ENCODE peak calls at places on chromosomes 6 and 20, in five cellular contexts. N is choroid plexus epithelial cell; L is foreskin fibroblast; M is heart right ventricle; Q is CD4-positive, CD25-positive, alpha-beta regulatory T cell. R is an unnamed sample.

GRCh38 chr20:2539341-2539740 is 3.0 kb downstream of the TMC2 start:
- DNase-seq in N (no peak), L (no peak), M (no peak), Q (no peak), R (no peak)

GRCh38 chr6:136846046-136846445 is 23.7 kb downstream of the PEX7 start:
- DNase-seq in N (peak; percentile 88), L (peak; percentile 39), M (no peak), Q (no peak), R (no peak)

GRCh38 chr6:112144145-112144926 is 56.9 kb downstream of the FAM229B start:
- DNase-seq in N (peak; percentile 26), L (peak; percentile 47), M (no peak), Q (no peak), R (no peak)

GRCh38 chr20:17612287-17612974 is 42.6 kb downstream of the DSTN start:
- DNase-seq in N (peak; percentile 87), L (peak; percentile 67), M (no peak), Q (no peak), R (peak; percentile 53)

GRCh38 chr6:159654483-159655098 is 38.5 kb downstream of the SOD2 start:
- DNase-seq in N (peak; percentile 79), L (peak; percentile 20), M (no peak), Q (no peak), R (no peak)

GRCh38 chr6:884570-884969 is 191.6 kb upstream of the EXOC2 start:
- DNase-seq in N (no peak), L (no peak), M (no peak), Q (no peak), R (no peak)

GRCh38 chr6:20997143-20997792 is 463.0 kb downstream of the CDKAL1 start:
- DNase-seq in N (peak; percentile 34), L (no peak), M (no peak), Q (no peak), R (no peak)

GRCh38 chr6:36197739-36198221 is 1.2 kb downstream of the BRPF3 start:
- DNase-seq in N (no peak), L (no peak), M (no peak), Q (peak; percentile 4), R (peak; percentile 66)

GRCh38 chr20:20317195-20318113 is 50.5 kb upstream of the INSM1 start:
- DNase-seq in N (no peak), L (no peak), M (no peak), Q (no peak), R (no peak)

GRCh38 chr6:151044465-151045441 is 179.3 kb downstream of the MTHFD1L start:
- DNase-seq in N (peak; percentile 95), L (peak; percentile 28), M (peak; percentile 26), Q (no peak), R (peak; percentile 52)

GRCh38 chr20:59933849-59934585 is 580 bp upstream of the SYCP2 start:
- DNase-seq in N (peak; percentile 69), L (peak; percentile 63), M (peak; percentile 86), Q (peak; percentile 64), R (peak; percentile 84)

GRCh38 chr6:37602360-37602759 is 95.3 kb downstream of the MDGA1 start:
- DNase-seq in N (no peak), L (no peak), M (no peak), Q (no peak), R (no peak)

GRCh38 chr20:4090756-4091331 is 75.5 kb upstream of the RNF24 start:
- DNase-seq in N (peak; percentile 67), L (peak; percentile 65), M (no peak), Q (no peak), R (no peak)

GRCh38 chr6:159966339-159966738 is 2.5 kb upstream of the IGF2R start:
- DNase-seq in N (no peak), L (no peak), M (no peak), Q (no peak), R (no peak)

GRCh38 chr20:37976862-37977261 is 56.4 kb downstream of the TTI1 start:
- DNase-seq in N (no peak), L (no peak), M (no peak), Q (no peak), R (no peak)
- H3K4me3 ChIP-seq in N (no peak overlapping the region), L (no peak overlapping the region), M (no peak overlapping the region), Q (no peak overlapping the region), R (no peak overlapping the region)

DNA sequence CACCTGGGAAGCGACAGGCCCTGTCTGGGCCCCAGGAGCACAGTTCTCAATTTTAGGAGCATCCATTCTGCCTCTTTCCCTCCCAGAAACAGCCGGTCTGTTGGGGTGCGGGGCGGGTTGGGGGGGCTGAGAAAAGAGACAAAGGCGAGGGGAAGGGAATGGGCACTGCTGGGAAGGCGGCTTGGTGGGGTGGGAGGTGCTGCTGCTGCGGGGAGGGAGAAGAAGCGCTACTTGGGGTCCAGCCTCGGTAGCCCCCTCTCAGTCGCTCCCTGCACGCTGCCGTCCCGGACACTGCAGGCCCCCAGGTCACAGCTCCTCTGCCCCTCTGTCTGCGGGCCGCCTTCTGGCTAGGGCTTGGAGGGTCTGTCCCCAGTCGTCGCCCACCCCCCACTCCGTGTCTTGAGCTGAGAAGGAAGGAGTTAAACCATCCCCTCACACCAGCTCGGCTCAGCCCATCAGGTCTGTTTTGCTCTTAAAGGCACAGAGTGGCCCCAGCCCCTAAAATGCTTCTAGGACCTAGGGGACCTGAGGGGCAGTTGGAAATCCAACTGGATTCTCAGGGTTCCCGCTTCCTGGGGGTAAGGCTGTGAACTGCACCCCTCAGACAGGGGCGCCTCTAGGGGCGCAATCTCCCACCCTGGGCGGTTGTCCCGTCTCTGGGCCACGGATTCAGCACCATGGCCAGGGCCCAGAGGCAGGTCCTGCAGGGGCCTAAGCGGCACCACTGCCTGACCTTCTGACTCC is 740 bp downstream of the GDAP1L1 start:
- DNase-seq in N (peak; percentile 32), L (peak; percentile 6), M (peak; percentile 40), Q (no peak), R (no peak)
- H3K4me3 ChIP-seq in N (no peak overlapping the region), L (no peak overlapping the region), M (peak overlapping the region; percentile 35), Q (no peak overlapping the region), R (no peak overlapping the region)

DNA sequence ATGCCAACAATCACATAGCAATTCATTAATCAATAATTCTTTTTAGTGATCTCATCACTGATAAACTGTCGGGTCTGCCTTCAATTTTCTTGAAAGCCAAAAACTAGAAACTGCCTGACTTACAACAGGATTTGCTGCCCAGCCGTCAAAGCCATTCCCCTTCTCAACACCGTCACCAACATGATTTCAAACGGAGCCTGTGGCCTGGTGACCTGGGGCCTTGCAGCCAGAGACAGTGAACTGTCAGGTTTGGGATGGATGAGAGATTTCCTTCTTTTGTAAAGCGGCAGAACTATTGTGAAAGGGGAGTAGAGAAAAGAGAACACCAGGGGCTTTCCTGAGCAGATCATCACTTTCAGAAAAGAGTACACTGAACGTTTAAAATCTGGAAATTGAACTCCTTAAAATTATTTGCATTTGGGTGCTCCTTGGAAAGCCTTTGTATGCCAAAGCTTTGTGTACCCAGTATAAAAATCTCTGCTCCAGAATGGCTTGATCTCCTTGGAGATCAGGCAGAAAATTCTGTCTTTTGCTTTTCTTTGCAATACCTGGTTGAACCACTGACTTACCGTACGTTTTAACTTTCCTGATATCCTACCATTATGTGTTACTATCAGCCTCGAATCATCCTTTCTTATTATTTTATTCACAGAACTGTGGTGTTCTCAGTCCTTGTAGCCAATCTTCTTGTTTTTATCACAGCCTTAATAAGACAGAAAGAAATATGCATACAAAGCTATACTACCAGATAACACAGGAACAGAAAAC is 125.2 kb downstream of the PACRG start:
- DNase-seq in N (no peak), L (no peak), M (no peak), Q (no peak), R (no peak)
- H3K4me3 ChIP-seq in N (no peak overlapping the region), L (no peak overlapping the region), M (no peak overlapping the region), Q (no peak overlapping the region), R (no peak overlapping the region)

DNA sequence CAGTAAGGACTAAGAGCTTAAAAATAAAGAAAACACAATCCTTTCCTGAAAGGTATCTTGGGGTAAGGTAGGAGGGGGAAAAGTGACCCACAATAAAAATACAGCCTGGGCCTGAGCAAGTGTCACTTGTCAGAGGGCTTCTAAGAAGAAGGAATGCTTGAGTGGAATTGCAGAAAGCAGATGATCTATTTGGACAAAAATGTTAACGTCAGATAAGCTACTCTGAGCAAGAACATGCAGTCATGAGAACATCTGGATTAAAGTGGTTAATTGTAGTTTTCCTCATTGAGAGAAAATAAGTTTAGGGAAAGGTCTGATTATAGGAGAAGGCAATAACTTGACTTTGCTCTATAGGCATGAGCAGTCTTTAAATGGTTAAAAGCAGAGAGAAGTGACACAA is 581.9 kb downstream of the HTR1B start:
- DNase-seq in N (no peak), L (no peak), M (no peak), Q (no peak), R (no peak)
- H3K4me3 ChIP-seq in N (no peak overlapping the region), L (no peak overlapping the region), M (no peak overlapping the region), Q (no peak overlapping the region), R (no peak overlapping the region)

DNA sequence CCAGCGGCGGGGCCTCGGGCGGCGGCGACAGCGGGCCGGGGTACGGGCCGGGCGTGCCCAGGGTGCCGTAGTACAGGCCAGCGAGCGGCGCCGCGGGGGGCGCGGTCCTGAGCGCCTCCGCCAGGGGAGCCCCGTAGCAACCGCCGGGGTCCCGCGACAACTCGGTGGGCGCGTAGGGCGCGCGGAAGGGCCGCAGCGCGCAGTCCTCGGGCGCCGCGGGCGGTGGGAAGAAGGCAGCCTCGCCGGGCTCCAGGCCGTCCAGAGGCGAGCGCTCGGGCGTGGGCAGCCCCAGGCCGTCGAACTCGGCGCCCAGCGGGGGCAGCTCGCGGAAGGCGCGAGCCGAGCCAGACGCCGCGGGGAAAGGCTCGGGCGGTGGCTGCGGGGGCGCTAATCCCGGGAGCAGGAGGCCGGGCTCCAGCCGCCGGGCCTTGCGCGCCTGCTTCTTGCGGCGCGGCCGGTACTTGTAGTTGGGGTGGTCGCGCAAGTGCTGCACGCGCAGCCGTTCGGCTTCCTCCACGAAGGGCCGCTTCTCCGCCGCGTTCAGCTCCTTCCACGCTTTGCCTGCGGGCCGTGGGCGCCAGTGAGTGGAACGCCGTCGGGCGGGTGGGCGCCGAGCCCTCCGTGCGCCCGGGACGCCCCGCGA is 916 bp downstream of the SOX18 start:
- DNase-seq in N (no peak), L (no peak), M (no peak), Q (no peak), R (no peak)
- H3K4me3 ChIP-seq in N (no peak overlapping the region), L (no peak overlapping the region), M (peak overlapping the region; percentile 66), Q (no peak overlapping the region), R (peak overlapping the region; percentile 57)

DNA sequence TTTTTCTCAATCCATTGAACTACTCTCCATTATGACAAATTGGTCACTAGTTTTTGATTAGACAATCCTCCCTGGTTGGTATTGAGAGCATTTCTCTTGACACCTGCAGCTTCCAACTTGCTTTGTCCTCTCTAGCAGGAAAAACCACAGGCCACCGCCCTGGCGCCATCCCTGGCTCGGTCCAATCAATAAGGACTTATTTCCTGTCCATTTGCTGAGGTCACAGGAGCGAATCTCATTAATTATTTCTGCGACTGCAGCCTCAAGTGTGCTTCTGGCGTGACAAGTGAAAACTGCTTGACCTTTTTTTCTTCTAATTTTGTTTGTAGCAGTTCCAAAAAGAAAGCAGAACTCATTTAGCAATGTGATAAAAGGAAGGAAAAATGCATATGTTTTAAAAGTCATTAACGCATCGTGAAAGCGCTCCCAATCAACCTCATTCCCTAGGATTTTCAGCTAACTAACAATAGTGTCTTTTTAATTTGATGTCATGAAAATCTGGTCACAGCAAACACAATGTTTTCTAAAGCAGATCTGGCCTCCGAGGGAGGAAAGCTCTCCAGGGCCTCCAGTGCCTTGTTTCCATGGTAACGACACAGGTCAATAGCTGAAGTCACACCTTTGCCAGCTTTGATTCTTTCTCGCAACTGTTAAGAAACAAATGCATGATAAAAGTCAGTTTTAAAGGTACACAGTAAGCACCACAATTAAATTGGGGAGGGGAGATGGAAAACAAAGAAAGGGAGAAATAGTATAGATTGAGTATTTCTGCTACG is 39.0 kb upstream of the BEND3 start:
- DNase-seq in N (no peak), L (no peak), M (no peak), Q (no peak), R (no peak)
- H3K4me3 ChIP-seq in N (no peak overlapping the region), L (no peak overlapping the region), M (no peak overlapping the region), Q (no peak overlapping the region), R (no peak overlapping the region)

R was measured in psoas muscle.